ENCODE peak calls at places on chromosome 14, in five cellular contexts. O, H, U, N and K are unnamed samples.

GRCh38 chr14:75631453-75631831 is 29.2 kb downstream of the ERG28 start:
- DNase-seq in O (no peak), H (no peak), U (no peak), N (peak; percentile 6), K (no peak)

GRCh38 chr14:91223028-91223783 is 21.3 kb downstream of the GPR68 start:
- DNase-seq in O (no peak), H (no peak), U (peak; percentile 56), N (no peak), K (no peak)

GRCh38 chr14:101123639-101124525 is 220.4 kb upstream of the RTL1 start:
- DNase-seq in O (no peak), H (no peak), U (peak; percentile 14), N (no peak), K (no peak)

GRCh38 chr14:37594916-37595808 is at the start of the genes FOXA1 and TTC6:
- DNase-seq in O (no peak), H (no peak), U (peak; percentile 7), N (peak; percentile 16), K (peak; percentile 59)

GRCh38 chr14:90911121-90911520 is 94.9 kb upstream of the TTC7B start:
- DNase-seq in O (no peak), H (peak; percentile 4), U (no peak), N (no peak), K (peak; percentile 22)

GRCh38 chr14:100446572-100446971 is 123.4 kb downstream of the SLC25A47 start:
- DNase-seq in O (no peak), H (no peak), U (peak; percentile 51), N (no peak), K (no peak)

GRCh38 chr14:55389330-55389729 is 22.3 kb downstream of the ATG14 start:
- DNase-seq in O (no peak), H (peak; percentile 83), U (peak; percentile 86), N (peak; percentile 31), K (peak; percentile 74)

GRCh38 chr14:23091294-23092225 is 3.4 kb downstream of the ACIN1 start:
- DNase-seq in O (no peak), H (no peak), U (no peak), N (no peak), K (no peak)

GRCh38 chr14:65926935-65927700 is 514.6 kb downstream of the FUT8 start:
- DNase-seq in O (no peak), H (no peak), U (no peak), N (no peak), K (no peak)

GRCh38 chr14:58491593-58491992 is 64.1 kb downstream of the KIAA0586 start:
- DNase-seq in O (no peak), H (peak; percentile 40), U (peak; percentile 7), N (peak; percentile 18), K (peak; percentile 27)

GRCh38 chr14:96752594-96752993 is 44.6 kb upstream of the VRK1 start:
- DNase-seq in O (no peak), H (peak; percentile 18), U (peak; percentile 71), N (no peak), K (peak; percentile 28)

GRCh38 chr14:70662080-70662479 is 20.4 kb downstream of the TTC9 start:
- DNase-seq in O (no peak), H (no peak), U (no peak), N (no peak), K (no peak)

GRCh38 chr14:73567951-73568885 is 795 bp upstream of the ACOT2 start:
- DNase-seq in O (no peak), H (peak; percentile 43), U (peak; percentile 61), N (peak; percentile 48), K (peak; percentile 23)

GRCh38 chr14:92987713-92988510 is 65.0 kb downstream of the CHGA start:
- DNase-seq in O (no peak), H (no peak), U (no peak), N (no peak), K (no peak)

GRCh38 chr14:68563256-68564131 is 229.4 kb downstream of the ZFP36L1 start:
- DNase-seq in O (no peak), H (peak; percentile 41), U (peak; percentile 59), N (peak; percentile 94), K (peak; percentile 39)

GRCh38 chr14:55136868-55137785 is 8.1 kb downstream of the LGALS3 start:
- DNase-seq in O (peak; percentile 95), H (peak; percentile 94), U (peak; percentile 90), N (peak; percentile 87), K (peak; percentile 55)

GRCh38 chr14:102049258-102050025 is 37.4 kb downstream of the HSP90AA1 start:
- DNase-seq in O (no peak), H (no peak), U (no peak), N (no peak), K (no peak)

GRCh38 chr14:33618361-33619095 is 332.3 kb downstream of the EGLN3 start:
- DNase-seq in O (no peak), H (peak; percentile 50), U (peak; percentile 11), N (no peak), K (no peak)

GRCh38 chr14:65495196-65495595 is 82.7 kb downstream of the FUT8 start:
- DNase-seq in O (no peak), H (peak; percentile 54), U (peak; percentile 39), N (peak; percentile 42), K (peak; percentile 27)

GRCh38 chr14:93269341-93270068 is 62.4 kb downstream of the UBR7 start:
- DNase-seq in O (no peak), H (peak; percentile 79), U (peak; percentile 92), N (peak; percentile 58), K (peak; percentile 61)

GRCh38 chr14:32980887-32981501 is 42.3 kb downstream of the NPAS3 start:
- DNase-seq in O (no peak), H (no peak), U (no peak), N (no peak), K (no peak)

GRCh38 chr14:95440951-95441350 is 75.5 kb downstream of the SYNE3 start:
- DNase-seq in O (no peak), H (peak; percentile 65), U (no peak), N (no peak), K (peak; percentile 79)

GRCh38 chr14:54208751-54209150 is 188.1 kb upstream of the CDKN3 start:
- DNase-seq in O (no peak), H (no peak), U (no peak), N (no peak), K (no peak)

GRCh38 chr14:36585100-36585499 is 2.7 kb upstream of the NKX2-8 start:
- DNase-seq in O (no peak), H (no peak), U (no peak), N (no peak), K (no peak)

GRCh38 chr14:24179961-24180726 is 8.3 kb downstream of the REC8 start:
- DNase-seq in O (no peak), H (peak; percentile 69), U (peak; percentile 88), N (peak; percentile 90), K (peak; percentile 88)

GRCh38 chr14:68580096-68580640 is 212.7 kb downstream of the ZFP36L1 start:
- DNase-seq in O (no peak), H (no peak), U (no peak), N (no peak), K (no peak)

GRCh38 chr14:65333926-65334687 is 78.4 kb upstream of the FUT8 start:
- DNase-seq in O (no peak), H (peak; percentile 81), U (peak; percentile 89), N (peak; percentile 91), K (peak; percentile 80)

GRCh38 chr14:22184157-22185025 is 404.6 kb downstream of the DAD1 start:
- DNase-seq in O (no peak), H (peak; percentile 13), U (peak; percentile 43), N (no peak), K (no peak)

GRCh38 chr14:91927800-91928199 is 19.7 kb downstream of the FBLN5 start:
- DNase-seq in O (no peak), H (no peak), U (no peak), N (no peak), K (no peak)

GRCh38 chr14:55794655-55795583 is 214.9 kb downstream of the KTN1 start:
- DNase-seq in O (no peak), H (peak; percentile 61), U (peak; percentile 33), N (peak; percentile 18), K (peak; percentile 61)

GRCh38 chr14:99169776-99170356 is 102.1 kb downstream of the BCL11B start:
- DNase-seq in O (no peak), H (no peak), U (no peak), N (no peak), K (no peak)

GRCh38 chr14:31075144-31075543 is 49.0 kb upstream of the STRN3 start:
- DNase-seq in O (no peak), H (no peak), U (no peak), N (no peak), K (no peak)

DNA sequence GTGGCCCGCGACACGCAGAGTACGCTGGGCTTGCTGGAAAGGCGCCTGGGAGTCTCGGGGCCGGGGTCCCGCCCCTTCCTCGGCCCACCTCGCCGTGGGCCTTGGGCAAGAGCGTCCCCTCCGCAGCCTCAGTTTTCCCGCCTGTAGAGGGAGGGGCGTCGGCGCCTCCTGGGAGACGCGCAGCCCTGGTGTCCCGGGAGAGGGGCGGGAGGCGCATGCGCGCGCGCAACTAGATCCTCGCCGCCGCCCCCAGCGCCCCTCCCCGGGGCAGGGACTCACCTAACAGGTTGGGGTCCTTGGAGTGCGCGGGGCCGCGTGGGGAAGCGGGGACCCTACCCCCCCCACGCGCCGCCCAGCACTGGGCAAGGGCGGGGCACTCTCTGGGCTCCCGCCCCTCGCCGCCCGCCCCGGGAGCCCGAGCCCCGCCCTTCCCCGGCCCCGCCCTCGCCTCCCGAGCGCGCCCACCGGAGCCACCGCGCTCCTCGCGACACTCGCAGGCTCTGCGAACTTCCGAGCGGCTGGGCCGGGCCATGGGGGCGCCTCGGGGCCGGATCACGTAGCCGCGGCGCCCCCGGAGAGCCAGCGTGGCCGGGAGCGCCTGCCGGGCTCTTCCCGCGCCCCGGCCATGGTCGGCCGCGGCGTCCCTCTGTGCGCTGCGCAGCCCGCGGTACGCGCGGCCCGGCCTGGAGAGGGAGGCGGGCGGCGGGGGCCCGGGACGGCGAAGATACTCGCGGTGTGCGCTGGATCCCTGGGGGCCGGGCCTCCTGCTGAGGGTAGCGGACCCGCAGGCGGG is at the start of gene KIF26A:
- DNase-seq in O (peak; percentile 54), H (peak; percentile 41), U (no peak), N (no peak), K (no peak)
- H3K4me3 ChIP-seq in O (peak within 1 kb of the TSS; percentile 27), H (peak within 1 kb of the TSS; percentile 57), U (no peak within 1 kb of the TSS), N (no peak within 1 kb of the TSS), K (peak within 1 kb of the TSS; percentile 66)

GRCh38 chr14:63209160-63209559 is 4.9 kb downstream of the RHOJ start:
- DNase-seq in O (no peak), H (no peak), U (no peak), N (no peak), K (no peak)
- H3K4me3 ChIP-seq in O (no peak overlapping the region), H (no peak overlapping the region), U (no peak overlapping the region), N (no peak overlapping the region), K (no peak overlapping the region)

DNA sequence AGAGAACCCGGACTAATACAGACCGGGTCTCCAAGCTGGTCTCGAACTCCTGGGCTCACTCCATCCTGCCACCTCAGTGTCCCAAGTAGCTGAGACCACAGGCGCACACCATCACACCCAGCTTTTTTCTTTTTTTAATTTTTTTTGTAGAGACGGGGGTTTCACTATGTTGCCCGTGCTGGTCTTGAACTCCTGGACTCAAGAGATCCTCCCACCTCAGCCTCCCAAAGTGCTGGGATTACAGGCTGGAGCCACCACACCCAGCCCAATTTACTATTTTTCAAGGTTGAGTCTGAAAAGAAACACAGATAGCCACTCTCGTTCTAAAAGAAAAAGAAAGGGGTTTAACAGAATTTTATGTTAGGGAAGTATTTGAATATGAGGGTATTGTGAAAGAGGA is 1.8 kb downstream of the ERO1A start:
- DNase-seq in O (no peak), H (no peak), U (no peak), N (no peak), K (no peak)
- H3K4me3 ChIP-seq in O (no peak overlapping the region), H (no peak overlapping the region), U (no peak overlapping the region), N (no peak overlapping the region), K (no peak overlapping the region)

DNA sequence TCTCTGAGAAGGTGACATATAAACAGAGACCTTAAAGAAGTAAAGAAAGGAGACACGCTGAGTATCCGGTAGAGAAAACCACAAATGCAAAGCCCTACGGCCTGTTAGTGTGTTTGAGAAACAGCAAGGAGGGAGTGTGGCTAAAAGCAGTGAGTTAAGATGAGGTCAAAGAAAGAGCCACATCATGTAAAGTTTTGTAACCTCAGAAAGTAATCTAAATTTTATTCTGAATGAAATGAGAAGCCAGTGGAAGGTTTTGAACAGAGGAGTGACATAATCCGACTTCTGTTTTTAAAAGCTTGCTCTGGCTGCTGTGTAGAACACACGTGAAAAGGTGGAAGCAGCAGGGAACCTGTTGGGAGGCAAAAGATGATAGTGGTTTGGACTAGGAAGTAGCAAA is 32.6 kb downstream of the PPP2R5E start:
- DNase-seq in O (no peak), H (peak; percentile 88), U (no peak), N (no peak), K (no peak)
- H3K4me3 ChIP-seq in O (no peak overlapping the region), H (no peak overlapping the region), U (no peak overlapping the region), N (no peak overlapping the region), K (no peak overlapping the region)